ENCODE peak calls at places on chromosomes 12 and 14, in five cellular contexts. L, E, R, H and C are unnamed samples.

GRCh38 chr14:90419200-90419599 is 22.4 kb downstream of the CALM1 start:
- DNase-seq in L (no peak), E (no peak), R (no peak), H (no peak), C (no peak)

GRCh38 chr14:95486875-95487668 is 29.4 kb downstream of the SYNE3 start:
- DNase-seq in L (peak), E (no peak), R (no peak), H (no peak), C (no peak)

GRCh38 chr12:31585271-31585670 is 5.7 kb downstream of the DENND5B start:
- DNase-seq in L (no peak), E (no peak), R (no peak), H (no peak), C (no peak)

GRCh38 chr14:29773990-29774389 is 153.7 kb downstream of the PRKD1 start:
- DNase-seq in L (no peak), E (no peak), R (no peak), H (no peak), C (no peak)

GRCh38 chr14:81400202-81400678 is at the start of gene STON2:
- DNase-seq in L (no peak), E (no peak), R (peak), H (no peak), C (no peak)

GRCh38 chr12:24770851-24771250 is 178.1 kb downstream of the BCAT1 start:
- DNase-seq in L (no peak), E (no peak), R (no peak), H (no peak), C (no peak)

GRCh38 chr12:52526511-52526951 is 6.3 kb upstream of the KRT5 start:
- DNase-seq in L (no peak), E (no peak), R (no peak), H (no peak), C (no peak)

GRCh38 chr14:60250318-60251035 is 1.5 kb downstream of the PPM1A start:
- DNase-seq in L (no peak), E (peak), R (no peak), H (peak), C (no peak)

GRCh38 chr12:94299846-94300245 is 151.5 kb downstream of the PLXNC1 start:
- DNase-seq in L (no peak), E (peak), R (no peak), H (no peak), C (no peak)

GRCh38 chr12:123089125-123089524 is 61.8 kb downstream of the PITPNM2 start:
- DNase-seq in L (peak), E (no peak), R (no peak), H (no peak), C (no peak)

GRCh38 chr12:58711968-58712367 is 208.3 kb downstream of the LRIG3 start:
- DNase-seq in L (no peak), E (no peak), R (no peak), H (no peak), C (no peak)

GRCh38 chr12:122063691-122064033 is 14.9 kb upstream of the MLXIP start:
- DNase-seq in L (no peak), E (no peak), R (no peak), H (peak), C (no peak)

GRCh38 chr12:31491395-31491794 is 99.5 kb downstream of the DENND5B start:
- DNase-seq in L (no peak), E (no peak), R (no peak), H (no peak), C (no peak)

GRCh38 chr14:51652168-51653095 is 722 bp downstream of the FRMD6 start:
- DNase-seq in L (no peak), E (no peak), R (peak), H (peak), C (peak)

GRCh38 chr12:67698711-67699603 is 50.4 kb downstream of the DYRK2 start:
- DNase-seq in L (peak), E (no peak), R (no peak), H (no peak), C (no peak)

GRCh38 chr14:77355811-77356210 is 21.1 kb downstream of the TMED8 start:
- DNase-seq in L (no peak), E (no peak), R (no peak), H (no peak), C (no peak)

GRCh38 chr12:14408208-14408607 is 42.7 kb downstream of the ATF7IP start:
- DNase-seq in L (no peak), E (no peak), R (peak), H (peak), C (no peak)

GRCh38 chr12:59444932-59445331 is 150.9 kb upstream of the SLC16A7 start:
- DNase-seq in L (no peak), E (no peak), R (no peak), H (no peak), C (no peak)

GRCh38 chr14:68770051-68770450 is 22.8 kb downstream of the ZFP36L1 start:
- DNase-seq in L (no peak), E (no peak), R (no peak), H (no peak), C (no peak)

GRCh38 chr12:65496617-65497016 is 218.1 kb downstream of the MSRB3 start:
- DNase-seq in L (no peak), E (no peak), R (no peak), H (no peak), C (no peak)

GRCh38 chr12:34395056-34396005 is 373.0 kb downstream of the ALG10 start:
- DNase-seq in L (no peak), E (no peak), R (peak), H (peak), C (no peak)

GRCh38 chr12:100251917-100252316 is 15.0 kb downstream of the DEPDC4 start:
- DNase-seq in L (no peak), E (peak), R (no peak), H (no peak), C (no peak)

GRCh38 chr14:50085570-50086315 is 30.6 kb downstream of the VCPKMT start:
- DNase-seq in L (no peak), E (no peak), R (no peak), H (no peak), C (no peak)

GRCh38 chr12:52530905-52531304 is 10.7 kb upstream of the KRT5 start:
- DNase-seq in L (no peak), E (no peak), R (no peak), H (no peak), C (no peak)

GRCh38 chr12:54385251-54385914 is 850 bp upstream of the ZNF385A start:
- DNase-seq in L (no peak), E (no peak), R (peak), H (peak), C (no peak)

GRCh38 chr12:43655586-43655985 is 103.0 kb downstream of the PUS7L start:
- DNase-seq in L (no peak), E (no peak), R (no peak), H (no peak), C (no peak)

GRCh38 chr14:91374897-91375747 is 42.5 kb downstream of the CCDC88C start:
- DNase-seq in L (no peak), E (no peak), R (no peak), H (no peak), C (no peak)

GRCh38 chr12:79690606-79691298 is at the start of gene PAWR:
- DNase-seq in L (no peak), E (peak), R (no peak), H (peak), C (peak)

GRCh38 chr14:81801921-81802320 is 268.3 kb upstream of the SEL1L start:
- DNase-seq in L (no peak), E (no peak), R (no peak), H (no peak), C (no peak)

GRCh38 chr14:69066396-69067171 is 86.3 kb downstream of the DCAF5 start:
- DNase-seq in L (no peak), E (no peak), R (no peak), H (no peak), C (no peak)

GRCh38 chr12:53197011-53197640 is 9.9 kb downstream of the ITGB7 start:
- DNase-seq in L (no peak), E (no peak), R (no peak), H (no peak), C (no peak)

GRCh38 chr12:3962661-3963483 is 89.7 kb upstream of the PARP11 start:
- DNase-seq in L (peak), E (no peak), R (no peak), H (no peak), C (no peak)

GRCh38 chr12:6536894-6537579 is 2.7 kb downstream of the GAPDH start:
- DNase-seq in L (peak), E (peak), R (no peak), H (no peak), C (no peak)

GRCh38 chr12:13152281-13152680 is 44.2 kb upstream of the EMP1 start:
- DNase-seq in L (no peak), E (no peak), R (no peak), H (no peak), C (no peak)

GRCh38 chr12:72872488-72872887 is 600.3 kb downstream of the TRHDE start:
- DNase-seq in L (no peak), E (no peak), R (no peak), H (no peak), C (no peak)

GRCh38 chr12:116969615-116970575 is 59.1 kb downstream of the FBXW8 start:
- DNase-seq in L (no peak), E (no peak), R (no peak), H (peak), C (no peak)
- TF ChIP-seq GABPA in L (no peak), E (no peak), R (no peak), H (no peak), C (no peak)

DNA sequence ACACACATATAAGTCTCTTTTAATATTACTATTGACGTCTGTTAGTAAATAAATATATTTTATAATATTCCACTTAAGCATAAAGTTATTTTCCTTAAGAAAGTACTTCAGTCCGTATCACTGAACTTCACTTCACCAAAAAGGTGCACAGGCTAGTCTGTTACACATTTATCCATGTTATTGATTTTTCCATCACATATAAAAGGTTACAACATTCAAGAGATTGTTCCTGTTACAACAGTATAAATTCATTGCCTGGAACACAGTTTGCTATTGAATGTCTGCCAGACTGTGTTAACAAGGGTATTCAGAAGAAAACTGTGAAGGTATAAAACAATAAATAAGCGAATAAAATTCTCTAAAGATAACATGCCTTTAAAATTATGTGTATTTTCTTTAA is 175.9 kb downstream of the NTS start:
- DNase-seq in L (no peak), E (no peak), R (no peak), H (no peak), C (no peak)
- TF ChIP-seq GABPA in L (no peak), E (no peak), R (no peak), H (no peak), C (no peak)

DNA sequence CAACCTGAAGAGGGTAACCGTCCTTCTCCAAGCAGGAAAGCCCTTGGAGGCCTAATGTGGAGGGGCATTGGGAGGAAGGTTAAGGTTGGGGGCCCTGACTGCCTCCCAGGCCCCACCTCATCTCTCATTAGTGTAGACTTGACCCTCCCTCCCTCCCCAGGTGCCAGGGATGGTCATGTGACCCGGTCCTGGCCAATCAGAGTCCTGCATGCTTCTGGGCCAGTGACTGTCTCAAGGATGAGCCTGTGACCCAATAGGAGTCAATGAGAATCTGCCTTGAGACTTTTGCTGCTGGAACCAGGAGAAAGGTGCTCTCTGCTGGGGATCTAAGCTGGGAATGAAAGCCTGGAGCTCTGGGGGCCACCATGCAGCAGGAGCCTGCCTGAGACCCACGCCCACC is 70.8 kb downstream of the NCOR2 start:
- DNase-seq in L (no peak), E (no peak), R (peak), H (peak), C (no peak)
- TF ChIP-seq GABPA in L (no peak), E (no peak), R (no peak), H (no peak), C (no peak)

GRCh38 chr12:78181544-78182162 is 351.0 kb downstream of the NAV3 start:
- DNase-seq in L (peak), E (peak), R (no peak), H (peak), C (no peak)
- TF ChIP-seq GABPA in L (no peak), E (no peak), R (no peak), H (no peak), C (no peak)

GRCh38 chr12:120466560-120467315 is 2.8 kb downstream of the SRSF9 start:
- DNase-seq in L (peak), E (peak), R (no peak), H (peak), C (peak)

GRCh38 chr12:120469450-120470149 is at the start of gene SRSF9:
- DNase-seq in L (peak), E (peak), R (peak), H (peak), C (peak)

GRCh38 chr12:120468846-120469449 is 600 bp downstream of the SRSF9 start:
- DNase-seq in L (peak), E (no peak), R (peak), H (peak), C (no peak)

GRCh38 chr12:120467439-120467838 is 2.1 kb downstream of the SRSF9 start:
- DNase-seq in L (no peak), E (no peak), R (no peak), H (no peak), C (no peak)

GRCh38 chr12:120468271-120468845 is 1.2 kb downstream of the SRSF9 start:
- DNase-seq in L (peak), E (peak), R (no peak), H (peak), C (no peak)
- TF ChIP-seq GABPA in L (no peak), E (no peak), R (no peak), H (no peak), C (peak)

GRCh38 chr12:88251798-88252197 is 109.7 kb downstream of the TMTC3 start:
- DNase-seq in L (no peak), E (no peak), R (no peak), H (no peak), C (no peak)

GRCh38 chr12:88258396-88258795 is 116.3 kb downstream of the TMTC3 start:
- DNase-seq in L (no peak), E (no peak), R (no peak), H (no peak), C (no peak)

GRCh38 chr12:88255847-88256246 is 113.7 kb downstream of the TMTC3 start:
- DNase-seq in L (no peak), E (no peak), R (no peak), H (no peak), C (no peak)

DNA sequence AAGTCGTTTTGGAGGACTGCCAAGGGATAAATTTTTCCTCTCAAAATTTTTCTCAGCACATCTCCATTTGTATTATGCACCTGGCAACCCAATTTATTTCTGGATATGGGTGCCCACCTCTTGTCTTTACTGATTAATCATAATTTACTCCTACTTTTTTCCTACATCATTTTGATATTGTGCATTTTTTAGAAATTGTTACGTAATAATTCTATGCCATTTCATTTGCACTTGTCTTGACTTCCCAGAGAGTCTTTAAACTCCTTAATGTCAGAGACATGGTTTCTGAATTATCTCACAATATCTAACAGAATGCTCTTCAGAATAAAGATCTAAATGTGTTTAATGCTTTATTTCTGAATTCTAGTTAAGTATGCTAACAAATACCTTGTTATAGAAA is 113.1 kb downstream of the TMTC3 start:
- DNase-seq in L (no peak), E (no peak), R (no peak), H (no peak), C (no peak)
- TF ChIP-seq GABPA in L (no peak), E (no peak), R (no peak), H (no peak), C (no peak)

GRCh38 chr14:74271365-74271764 is 31.4 kb downstream of the ABCD4 start:
- DNase-seq in L (no peak), E (no peak), R (no peak), H (no peak), C (no peak)
- TF ChIP-seq GABPA in L (no peak), E (no peak), R (no peak), H (no peak), C (no peak)

GRCh38 chr12:51430196-51430895 is 5.7 kb downstream of the SLC4A8 start:
- DNase-seq in L (no peak), E (peak), R (no peak), H (no peak), C (no peak)

GRCh38 chr12:51434305-51434704 is 9.7 kb downstream of the SLC4A8 start:
- DNase-seq in L (no peak), E (no peak), R (no peak), H (no peak), C (no peak)

GRCh38 chr12:51428256-51428655 is 3.6 kb downstream of the SLC4A8 start:
- DNase-seq in L (no peak), E (no peak), R (no peak), H (no peak), C (no peak)

GRCh38 chr12:51424662-51425539 is at the start of gene SLC4A8:
- DNase-seq in L (peak), E (peak), R (peak), H (peak), C (peak)

GRCh38 chr12:51429705-51430104 is 5.1 kb downstream of the SLC4A8 start:
- DNase-seq in L (no peak), E (no peak), R (no peak), H (no peak), C (no peak)
- TF ChIP-seq GABPA in L (no peak), E (no peak), R (no peak), H (no peak), C (no peak)

DNA sequence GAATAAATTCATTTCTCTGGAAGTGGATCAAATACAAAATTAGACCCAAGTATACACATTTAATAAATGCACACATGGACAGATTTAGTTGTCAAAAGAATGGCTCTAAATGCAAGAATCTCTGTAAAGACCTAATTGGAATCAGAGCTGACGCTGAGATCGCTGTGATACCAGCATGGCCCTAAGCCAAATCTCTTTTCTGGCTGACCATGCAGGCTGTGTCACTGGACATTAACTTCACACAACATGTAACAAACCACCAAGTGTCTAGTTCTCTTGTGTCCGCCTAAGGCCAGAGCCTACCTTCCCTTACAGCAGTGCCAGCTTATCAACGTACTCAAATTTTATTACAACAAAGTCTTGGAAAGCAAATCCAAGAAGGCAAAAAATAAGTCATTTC is 127.5 kb downstream of the MED13L start:
- DNase-seq in L (no peak), E (no peak), R (no peak), H (peak), C (no peak)
- TF ChIP-seq GABPA in L (no peak), E (no peak), R (no peak), H (no peak), C (no peak)